ENCODE peak calls at places on chromosomes 6 and 20, in ten cellular contexts. S is A549, F is IMR-90, H is gastrocnemius medialis, L is heart left ventricle, B is HCT116, Z is transverse colon, Q is breast epithelium, Y is spleen, X is Peyer's patch. K is an unnamed sample.
A peak's percentile ranks its signal among the peaks of the same experiment; 100 is the strongest.

GRCh38 chr20:21104466-21104761 is 1.7 kb downstream of the LINC00237 start:
- DNase-seq in S (no peak), F (no peak), H (no peak), L (no peak), B (no peak), Z (no peak), Q (no peak), Y (no peak), X (no peak), K (no peak)

GRCh38 chr6:149094156-149094555 is 223.4 kb upstream of the TAB2 start:
- DNase-seq in S (no peak), F (peak; percentile 4), H (no peak), L (no peak), B (no peak), Z (no peak), Q (no peak), Y (no peak), X (no peak), K (no peak)

GRCh38 chr20:10271470-10272219 is 53.0 kb downstream of the SNAP25 start:
- DNase-seq in S (no peak), F (peak; percentile 19), H (no peak), L (no peak), B (no peak), Z (no peak), Q (no peak), Y (no peak), X (no peak), K (peak; percentile 28)

GRCh38 chr6:35318200-35318844 is 20.7 kb downstream of the DEF6 start:
- DNase-seq in S (peak; percentile 70), F (peak; percentile 72), H (peak; percentile 78), L (peak; percentile 73), B (no peak), Z (peak; percentile 88), Q (no peak), Y (no peak), X (no peak), K (peak; percentile 85)

GRCh38 chr6:56663344-56663743 is 20.7 kb upstream of the DST start:
- DNase-seq in S (peak; percentile 17), F (no peak), H (peak; percentile 9), L (no peak), B (no peak), Z (peak; percentile 40), Q (no peak), Y (no peak), X (no peak), K (no peak)

GRCh38 chr6:167826230-167827061 is at the start of gene AFDN:
- DNase-seq in S (peak; percentile 40), F (peak; percentile 21), H (peak; percentile 50), L (peak; percentile 77), B (no peak), Z (peak; percentile 83), Q (peak; percentile 78), Y (peak; percentile 94), X (peak; percentile 59), K (peak; percentile 77)

GRCh38 chr6:30555428-30556005 is 772 bp downstream of the GNL1 start:
- DNase-seq in S (no peak), F (peak; percentile 23), H (peak; percentile 42), L (peak; percentile 70), B (no peak), Z (peak; percentile 55), Q (peak; percentile 56), Y (peak; percentile 88), X (peak; percentile 33), K (peak; percentile 47)

GRCh38 chr20:7240490-7240889 is 473.0 kb downstream of the BMP2 start:
- DNase-seq in S (no peak), F (no peak), H (no peak), L (no peak), B (no peak), Z (no peak), Q (no peak), Y (no peak), X (no peak), K (no peak)

GRCh38 chr6:108796875-108797274 is 51.3 kb upstream of the ARMC2 start:
- DNase-seq in S (no peak), F (peak; percentile 15), H (no peak), L (no peak), B (no peak), Z (no peak), Q (no peak), Y (no peak), X (no peak), K (peak; percentile 57)

GRCh38 chr6:144264270-144265060 is 20.7 kb upstream of the UTRN start:
- DNase-seq in S (peak; percentile 90), F (peak; percentile 90), H (no peak), L (peak; percentile 27), B (peak; percentile 71), Z (no peak), Q (peak; percentile 55), Y (no peak), X (no peak), K (peak; percentile 66)

GRCh38 chr20:58956078-58956477 is 25.0 kb upstream of the NELFCD start:
- DNase-seq in S (no peak), F (no peak), H (no peak), L (no peak), B (no peak), Z (no peak), Q (no peak), Y (no peak), X (no peak), K (no peak)

GRCh38 chr20:58950603-58951002 is 30.5 kb upstream of the NELFCD start:
- DNase-seq in S (peak; percentile 18), F (no peak), H (no peak), L (no peak), B (no peak), Z (no peak), Q (no peak), Y (no peak), X (no peak), K (no peak)

DNA sequence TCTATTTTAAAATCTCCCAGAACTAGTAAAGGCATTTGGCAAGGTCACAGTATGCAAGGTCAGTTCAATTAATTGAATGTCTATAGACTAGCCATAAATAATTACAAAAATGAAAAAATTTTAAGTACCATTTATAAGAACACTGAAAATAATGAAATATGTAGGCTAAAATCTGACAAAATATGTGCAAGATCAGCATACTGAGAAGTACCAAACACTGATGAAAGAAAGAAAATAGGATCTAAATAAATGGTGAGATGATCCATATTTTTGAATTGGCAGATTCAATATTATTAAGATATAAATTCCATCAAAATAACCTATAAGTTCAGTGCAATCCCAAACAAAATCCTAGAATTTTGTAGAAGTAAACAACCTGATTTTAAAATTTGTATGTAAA is 28.0 kb upstream of the NELFCD start:
- DNase-seq in S (no peak), F (no peak), H (no peak), L (no peak), B (no peak), Z (no peak), Q (no peak), Y (no peak), X (no peak), K (no peak)
- H3K27ac ChIP-seq in S (no peak overlapping the region), F (no peak overlapping the region), H (no peak overlapping the region), L (no peak overlapping the region), B (no peak overlapping the region), Z (no peak overlapping the region), Q (no peak overlapping the region), Y (no peak overlapping the region), X (no peak overlapping the region), K (no peak overlapping the region)

GRCh38 chr20:54132612-54133433 is 41.0 kb downstream of the CYP24A1 start:
- DNase-seq in S (peak; percentile 96), F (peak; percentile 98), H (peak; percentile 52), L (no peak), B (peak; percentile 92), Z (peak; percentile 24), Q (no peak), Y (no peak), X (no peak), K (no peak)
- TF ChIP-seq POLR2A in S (no peak), F (no peak), H (no peak), L (no peak), B (peak; percentile 18), Z (no peak), Q (peak; percentile 8), Y (no peak), X (no peak), K (no peak)

GRCh38 chr20:53865905-53866786 is 204.2 kb downstream of the BCAS1 start:
- DNase-seq in S (peak; percentile 81), F (peak; percentile 77), H (peak; percentile 17), L (peak; percentile 33), B (no peak), Z (peak; percentile 53), Q (peak; percentile 64), Y (no peak), X (peak; percentile 30), K (peak; percentile 70)
- H3K4me1 ChIP-seq in S (peaks cover 64% of the 10 kb centered on the region), F (peaks cover 23% of the 10 kb centered on the region), H (peaks cover 5% of the 10 kb centered on the region), L (peaks cover 39% of the 10 kb centered on the region), B (peaks cover 39% of the 10 kb centered on the region), Z (peaks cover 69% of the 10 kb centered on the region), Q (peaks cover 8% of the 10 kb centered on the region), Y (peaks cover 62% of the 10 kb centered on the region), X (peaks cover 26% of the 10 kb centered on the region), K (peaks cover 63% of the 10 kb centered on the region)

GRCh38 chr20:382291-383115 is 1.9 kb downstream of the TRIB3 start:
- DNase-seq in S (no peak), F (no peak), H (no peak), L (no peak), B (no peak), Z (no peak), Q (no peak), Y (peak; percentile 82), X (no peak), K (no peak)
- H3K27ac ChIP-seq in S (peak overlapping the region; percentile 98), F (peak overlapping the region; percentile 51), H (no peak overlapping the region), L (no peak overlapping the region), B (peak overlapping the region; percentile 2), Z (no peak overlapping the region), Q (peak overlapping the region; percentile 74), Y (no peak overlapping the region), X (peak overlapping the region; percentile 91), K (peak overlapping the region; percentile 90)